ENCODE peak calls at places on chromosomes 16 and 17, in nine cellular contexts. One of them, this sample, is unnamed.

GRCh38 chr16:14300631-14301149 is 229.6 kb downstream of the MRTFB start:
- DNase-seq in colonic mucosa: peak
- DNase-seq in cardiac fibroblast: peak
- DNase-seq in tibial artery: peak
- DNase-seq in CD8-positive, alpha-beta T cell: peak
- DNase-seq in upper lobe of right lung: peak
- DNase-seq in kidney epithelial cell: peak
- DNase-seq in left lung: no peak
- DNase-seq in lower leg skin: peak
- DNase-seq in this sample: peak

GRCh38 chr16:3065069-3065741 is at the start of gene IL32:
- DNase-seq in colonic mucosa: peak
- DNase-seq in cardiac fibroblast: peak
- DNase-seq in tibial artery: no peak
- DNase-seq in CD8-positive, alpha-beta T cell: peak
- DNase-seq in upper lobe of right lung: no peak
- DNase-seq in kidney epithelial cell: peak
- DNase-seq in left lung: no peak
- DNase-seq in lower leg skin: no peak
- DNase-seq in this sample: no peak

GRCh38 chr16:50266337-50267091 is at the start of gene ADCY7:
- DNase-seq in colonic mucosa: peak
- DNase-seq in cardiac fibroblast: peak
- DNase-seq in tibial artery: peak
- DNase-seq in CD8-positive, alpha-beta T cell: peak
- DNase-seq in upper lobe of right lung: peak
- DNase-seq in kidney epithelial cell: peak
- DNase-seq in left lung: peak
- DNase-seq in lower leg skin: peak
- DNase-seq in this sample: peak

GRCh38 chr16:52545544-52546262 is 1.2 kb downstream of the TOX3 start:
- DNase-seq in colonic mucosa: no peak
- DNase-seq in cardiac fibroblast: no peak
- DNase-seq in tibial artery: no peak
- DNase-seq in CD8-positive, alpha-beta T cell: no peak
- DNase-seq in upper lobe of right lung: no peak
- DNase-seq in kidney epithelial cell: no peak
- DNase-seq in left lung: peak
- DNase-seq in lower leg skin: no peak
- DNase-seq in this sample: no peak

GRCh38 chr17:66441012-66441703 is 138.7 kb downstream of the PRKCA start:
- DNase-seq in colonic mucosa: no peak
- DNase-seq in cardiac fibroblast: no peak
- DNase-seq in tibial artery: no peak
- DNase-seq in CD8-positive, alpha-beta T cell: no peak
- DNase-seq in upper lobe of right lung: no peak
- DNase-seq in kidney epithelial cell: no peak
- DNase-seq in left lung: no peak
- DNase-seq in lower leg skin: no peak
- DNase-seq in this sample: no peak

GRCh38 chr16:17101646-17102045 is 369.1 kb downstream of the XYLT1 start:
- DNase-seq in colonic mucosa: no peak
- DNase-seq in cardiac fibroblast: peak
- DNase-seq in tibial artery: no peak
- DNase-seq in CD8-positive, alpha-beta T cell: no peak
- DNase-seq in upper lobe of right lung: no peak
- DNase-seq in kidney epithelial cell: no peak
- DNase-seq in left lung: no peak
- DNase-seq in lower leg skin: no peak
- DNase-seq in this sample: no peak

GRCh38 chr16:333406-334094 is 19.0 kb downstream of the AXIN1 start:
- DNase-seq in colonic mucosa: no peak
- DNase-seq in cardiac fibroblast: no peak
- DNase-seq in tibial artery: no peak
- DNase-seq in CD8-positive, alpha-beta T cell: no peak
- DNase-seq in upper lobe of right lung: no peak
- DNase-seq in kidney epithelial cell: no peak
- DNase-seq in left lung: no peak
- DNase-seq in lower leg skin: no peak
- DNase-seq in this sample: no peak

GRCh38 chr17:7843536-7844291 is 9.7 kb downstream of the KDM6B start:
- DNase-seq in colonic mucosa: peak
- DNase-seq in cardiac fibroblast: peak
- DNase-seq in tibial artery: peak
- DNase-seq in CD8-positive, alpha-beta T cell: peak
- DNase-seq in upper lobe of right lung: peak
- DNase-seq in kidney epithelial cell: no peak
- DNase-seq in left lung: peak
- DNase-seq in lower leg skin: peak
- DNase-seq in this sample: no peak

GRCh38 chr16:51237207-51237606 is 86.1 kb upstream of the SALL1 start:
- DNase-seq in colonic mucosa: no peak
- DNase-seq in cardiac fibroblast: no peak
- DNase-seq in tibial artery: no peak
- DNase-seq in CD8-positive, alpha-beta T cell: no peak
- DNase-seq in upper lobe of right lung: no peak
- DNase-seq in kidney epithelial cell: no peak
- DNase-seq in left lung: no peak
- DNase-seq in lower leg skin: no peak
- DNase-seq in this sample: no peak

GRCh38 chr17:62178579-62178978 is 113.5 kb upstream of the MED13 start:
- DNase-seq in colonic mucosa: no peak
- DNase-seq in cardiac fibroblast: peak
- DNase-seq in tibial artery: no peak
- DNase-seq in CD8-positive, alpha-beta T cell: no peak
- DNase-seq in upper lobe of right lung: no peak
- DNase-seq in kidney epithelial cell: no peak
- DNase-seq in left lung: no peak
- DNase-seq in lower leg skin: no peak
- DNase-seq in this sample: no peak

GRCh38 chr16:78437352-78437968 is 338.0 kb downstream of the WWOX start:
- DNase-seq in colonic mucosa: peak
- DNase-seq in cardiac fibroblast: peak
- DNase-seq in tibial artery: no peak
- DNase-seq in CD8-positive, alpha-beta T cell: peak
- DNase-seq in upper lobe of right lung: no peak
- DNase-seq in kidney epithelial cell: no peak
- DNase-seq in left lung: no peak
- DNase-seq in lower leg skin: no peak
- DNase-seq in this sample: no peak

GRCh38 chr17:80545499-80545826 is 825 bp downstream of the RPTOR start:
- DNase-seq in colonic mucosa: no peak
- DNase-seq in cardiac fibroblast: no peak
- DNase-seq in tibial artery: no peak
- DNase-seq in CD8-positive, alpha-beta T cell: no peak
- DNase-seq in upper lobe of right lung: no peak
- DNase-seq in kidney epithelial cell: no peak
- DNase-seq in left lung: no peak
- DNase-seq in lower leg skin: no peak
- DNase-seq in this sample: no peak

GRCh38 chr17:28613916-28614315 is at the start of gene RSKR:
- DNase-seq in colonic mucosa: no peak
- DNase-seq in cardiac fibroblast: no peak
- DNase-seq in tibial artery: no peak
- DNase-seq in CD8-positive, alpha-beta T cell: no peak
- DNase-seq in upper lobe of right lung: no peak
- DNase-seq in kidney epithelial cell: no peak
- DNase-seq in left lung: no peak
- DNase-seq in lower leg skin: no peak
- DNase-seq in this sample: no peak

GRCh38 chr16:89170346-89171215 is 967 bp upstream of the CDH15 start:
- DNase-seq in colonic mucosa: peak
- DNase-seq in cardiac fibroblast: no peak
- DNase-seq in tibial artery: no peak
- DNase-seq in CD8-positive, alpha-beta T cell: peak
- DNase-seq in upper lobe of right lung: peak
- DNase-seq in kidney epithelial cell: no peak
- DNase-seq in left lung: peak
- DNase-seq in lower leg skin: no peak
- DNase-seq in this sample: no peak

GRCh38 chr16:11136600-11136999 is 119.4 kb downstream of the SOCS1 start:
- DNase-seq in colonic mucosa: no peak
- DNase-seq in cardiac fibroblast: peak
- DNase-seq in tibial artery: peak
- DNase-seq in CD8-positive, alpha-beta T cell: no peak
- DNase-seq in upper lobe of right lung: no peak
- DNase-seq in kidney epithelial cell: no peak
- DNase-seq in left lung: no peak
- DNase-seq in lower leg skin: no peak
- DNase-seq in this sample: no peak

GRCh38 chr16:19846421-19846820 is 38.2 kb downstream of the GPRC5B start:
- DNase-seq in colonic mucosa: no peak
- DNase-seq in cardiac fibroblast: no peak
- DNase-seq in tibial artery: no peak
- DNase-seq in CD8-positive, alpha-beta T cell: no peak
- DNase-seq in upper lobe of right lung: no peak
- DNase-seq in kidney epithelial cell: no peak
- DNase-seq in left lung: no peak
- DNase-seq in lower leg skin: no peak
- DNase-seq in this sample: no peak

GRCh38 chr16:14562691-14563491 is 67.2 kb downstream of the PARN start:
- DNase-seq in colonic mucosa: peak
- DNase-seq in cardiac fibroblast: peak
- DNase-seq in tibial artery: no peak
- DNase-seq in CD8-positive, alpha-beta T cell: no peak
- DNase-seq in upper lobe of right lung: no peak
- DNase-seq in kidney epithelial cell: no peak
- DNase-seq in left lung: no peak
- DNase-seq in lower leg skin: no peak
- DNase-seq in this sample: peak

GRCh38 chr16:55643161-55643970 is 12.4 kb upstream of the SLC6A2 start:
- DNase-seq in colonic mucosa: no peak
- DNase-seq in cardiac fibroblast: peak
- DNase-seq in tibial artery: no peak
- DNase-seq in CD8-positive, alpha-beta T cell: no peak
- DNase-seq in upper lobe of right lung: no peak
- DNase-seq in kidney epithelial cell: no peak
- DNase-seq in left lung: no peak
- DNase-seq in lower leg skin: peak
- DNase-seq in this sample: no peak

GRCh38 chr16:49312389-49312990 is 30.9 kb upstream of the CBLN1 start:
- DNase-seq in colonic mucosa: no peak
- DNase-seq in cardiac fibroblast: no peak
- DNase-seq in tibial artery: no peak
- DNase-seq in CD8-positive, alpha-beta T cell: no peak
- DNase-seq in upper lobe of right lung: no peak
- DNase-seq in kidney epithelial cell: no peak
- DNase-seq in left lung: no peak
- DNase-seq in lower leg skin: no peak
- DNase-seq in this sample: no peak

GRCh38 chr16:31877876-31878642 is 4.5 kb downstream of the ZNF267 start:
- DNase-seq in colonic mucosa: no peak
- DNase-seq in cardiac fibroblast: no peak
- DNase-seq in tibial artery: no peak
- DNase-seq in CD8-positive, alpha-beta T cell: no peak
- DNase-seq in upper lobe of right lung: no peak
- DNase-seq in kidney epithelial cell: no peak
- DNase-seq in left lung: no peak
- DNase-seq in lower leg skin: no peak
- DNase-seq in this sample: no peak
- H3K4me3 ChIP-seq in colonic mucosa: no peak
- H3K4me3 ChIP-seq in cardiac fibroblast: no peak
- H3K4me3 ChIP-seq in tibial artery: no peak
- H3K4me3 ChIP-seq in CD8-positive, alpha-beta T cell: no peak
- H3K4me3 ChIP-seq in upper lobe of right lung: no peak
- H3K4me3 ChIP-seq in kidney epithelial cell: no peak
- H3K4me3 ChIP-seq in left lung: peak
- H3K4me3 ChIP-seq in lower leg skin: no peak
- H3K4me3 ChIP-seq in this sample: no peak

DNA sequence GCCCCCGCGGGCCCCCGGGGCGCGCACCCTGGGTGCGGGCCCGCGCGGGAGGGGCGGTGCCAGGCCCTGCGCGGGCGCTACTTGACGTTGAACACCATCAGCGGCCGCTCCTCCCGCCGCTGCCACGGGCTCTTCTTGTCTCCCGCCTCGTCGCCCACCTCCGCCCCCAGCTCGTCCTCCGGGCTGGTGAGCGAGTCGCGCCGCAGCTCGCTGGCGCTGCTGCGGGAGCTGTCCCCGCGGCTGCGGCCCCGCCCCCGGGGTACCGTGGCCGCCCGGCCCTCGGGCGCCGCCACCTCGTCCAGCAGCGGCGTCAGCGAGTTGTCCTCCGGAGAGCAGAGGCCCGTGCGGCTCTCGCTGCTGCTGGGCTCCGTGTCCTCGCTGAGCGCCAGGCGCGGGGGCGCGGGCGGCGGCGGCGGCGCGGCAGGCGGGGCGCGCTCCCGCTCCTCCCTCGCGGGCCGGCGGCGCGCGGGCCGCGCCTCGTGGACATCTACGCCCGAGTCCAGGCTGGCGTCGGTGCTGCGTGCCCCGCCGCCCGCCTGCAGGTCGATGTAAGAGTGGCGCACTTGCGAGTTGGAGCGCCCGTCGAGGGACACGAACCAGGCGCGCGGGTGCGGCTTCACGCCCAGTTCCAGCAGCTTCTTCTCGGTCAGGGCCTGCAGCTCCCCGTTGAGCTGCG is 8.7 kb downstream of the GRN start:
- DNase-seq in colonic mucosa: no peak
- DNase-seq in cardiac fibroblast: peak
- DNase-seq in tibial artery: no peak
- DNase-seq in CD8-positive, alpha-beta T cell: no peak
- DNase-seq in upper lobe of right lung: peak
- DNase-seq in kidney epithelial cell: no peak
- DNase-seq in left lung: peak
- DNase-seq in lower leg skin: no peak
- DNase-seq in this sample: no peak
- H3K4me3 ChIP-seq in colonic mucosa: peak
- H3K4me3 ChIP-seq in cardiac fibroblast: no peak
- H3K4me3 ChIP-seq in tibial artery: peak
- H3K4me3 ChIP-seq in CD8-positive, alpha-beta T cell: peak
- H3K4me3 ChIP-seq in upper lobe of right lung: peak
- H3K4me3 ChIP-seq in kidney epithelial cell: no peak
- H3K4me3 ChIP-seq in left lung: peak
- H3K4me3 ChIP-seq in lower leg skin: no peak
- H3K4me3 ChIP-seq in this sample: no peak

GRCh38 chr16:75263963-75264445 is 12.6 kb upstream of the BCAR1 start:
- DNase-seq in colonic mucosa: no peak
- DNase-seq in cardiac fibroblast: peak
- DNase-seq in tibial artery: peak
- DNase-seq in CD8-positive, alpha-beta T cell: no peak
- DNase-seq in upper lobe of right lung: no peak
- DNase-seq in kidney epithelial cell: no peak
- DNase-seq in left lung: peak
- DNase-seq in lower leg skin: peak
- DNase-seq in this sample: no peak
- H3K4me3 ChIP-seq in colonic mucosa: peak
- H3K4me3 ChIP-seq in cardiac fibroblast: peak
- H3K4me3 ChIP-seq in tibial artery: peak
- H3K4me3 ChIP-seq in CD8-positive, alpha-beta T cell: no peak
- H3K4me3 ChIP-seq in upper lobe of right lung: peak
- H3K4me3 ChIP-seq in kidney epithelial cell: peak
- H3K4me3 ChIP-seq in left lung: peak
- H3K4me3 ChIP-seq in lower leg skin: no peak
- H3K4me3 ChIP-seq in this sample: peak

DNA sequence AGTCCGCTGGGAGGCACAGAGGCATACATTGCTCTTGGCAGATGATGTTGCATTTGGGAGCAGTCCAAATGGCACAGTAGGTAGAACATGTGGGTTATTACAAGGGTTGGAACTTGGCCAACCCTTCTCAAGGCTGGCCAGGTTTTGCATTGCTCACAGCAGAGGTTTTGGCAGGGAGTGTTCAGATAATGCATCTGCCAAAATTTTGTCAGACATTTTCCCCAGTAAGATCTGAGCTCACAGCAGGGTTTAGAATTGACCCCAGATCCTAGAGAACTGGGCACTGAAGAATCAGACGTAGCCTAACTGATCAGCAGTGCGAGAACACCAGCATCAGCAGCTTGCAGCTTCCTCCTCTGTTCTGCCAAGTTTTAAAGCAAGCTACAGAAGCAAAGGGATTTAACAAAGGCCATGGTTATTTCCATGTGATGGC is 468.8 kb upstream of the KIF2B start:
- DNase-seq in colonic mucosa: no peak
- DNase-seq in cardiac fibroblast: no peak
- DNase-seq in tibial artery: no peak
- DNase-seq in CD8-positive, alpha-beta T cell: no peak
- DNase-seq in upper lobe of right lung: no peak
- DNase-seq in kidney epithelial cell: no peak
- DNase-seq in left lung: no peak
- DNase-seq in lower leg skin: no peak
- DNase-seq in this sample: no peak
- H3K4me3 ChIP-seq in colonic mucosa: no peak
- H3K4me3 ChIP-seq in cardiac fibroblast: no peak
- H3K4me3 ChIP-seq in tibial artery: no peak
- H3K4me3 ChIP-seq in CD8-positive, alpha-beta T cell: no peak
- H3K4me3 ChIP-seq in upper lobe of right lung: no peak
- H3K4me3 ChIP-seq in kidney epithelial cell: no peak
- H3K4me3 ChIP-seq in left lung: no peak
- H3K4me3 ChIP-seq in lower leg skin: no peak
- H3K4me3 ChIP-seq in this sample: no peak